ENCODE peak calls at places on chromosomes 12 and 14, in six cellular contexts. Q is stromal cell of bone marrow, O is head of caudate nucleus, W is hepatic stellate cell, D is thoracic aorta, I is iris pigment epithelial cell. A is an unnamed sample.
A peak's percentile ranks its signal among the peaks of the same experiment; 100 is the strongest.

GRCh38 chr14:54564071-54564798 is 2.7 kb upstream of the SAMD4A start:
- DNase-seq in Q (no peak), O (no peak), W (no peak), D (no peak), I (no peak), A (no peak)

GRCh38 chr12:47080725-47081502 is 1.2 kb upstream of the AMIGO2 start:
- DNase-seq in Q (no peak), O (peak; percentile 17), W (no peak), D (no peak), I (peak; percentile 81), A (peak; percentile 83)

GRCh38 chr14:50932159-50932558 is 12.1 kb downstream of the PYGL start:
- DNase-seq in Q (no peak), O (no peak), W (no peak), D (no peak), I (no peak), A (no peak)

GRCh38 chr14:68598621-68599447 is 194.0 kb downstream of the ZFP36L1 start:
- DNase-seq in Q (peak; percentile 90), O (peak; percentile 28), W (peak; percentile 76), D (peak; percentile 21), I (peak; percentile 95), A (peak; percentile 84)

GRCh38 chr12:121908702-121909101 is 9.7 kb upstream of the CFAP251 start:
- DNase-seq in Q (no peak), O (no peak), W (no peak), D (no peak), I (no peak), A (no peak)

GRCh38 chr12:4717806-4718205 is 2.4 kb upstream of the GALNT8 start:
- DNase-seq in Q (no peak), O (no peak), W (no peak), D (no peak), I (no peak), A (no peak)

GRCh38 chr12:123723765-123724164 is 11.6 kb downstream of the ATP6V0A2 start:
- DNase-seq in Q (no peak), O (no peak), W (no peak), D (no peak), I (no peak), A (no peak)

GRCh38 chr14:90409209-90409730 is 12.4 kb downstream of the CALM1 start:
- DNase-seq in Q (peak; percentile 97), O (peak; percentile 41), W (peak; percentile 86), D (peak; percentile 72), I (peak; percentile 98), A (peak; percentile 63)

GRCh38 chr14:63890553-63890952 is 37.7 kb downstream of the SYNE2 start:
- DNase-seq in Q (no peak), O (no peak), W (no peak), D (no peak), I (no peak), A (no peak)

GRCh38 chr14:103512701-103513611 is 9.7 kb downstream of the CKB start:
- DNase-seq in Q (peak; percentile 79), O (peak; percentile 76), W (peak; percentile 40), D (peak; percentile 76), I (peak; percentile 51), A (no peak)

GRCh38 chr14:94110552-94111181 is at the start of gene IFI27:
- DNase-seq in Q (peak; percentile 70), O (no peak), W (peak; percentile 64), D (no peak), I (peak; percentile 53), A (no peak)

GRCh38 chr12:131714759-131715158 is 3.9 kb downstream of the SFSWAP start:
- DNase-seq in Q (no peak), O (no peak), W (no peak), D (no peak), I (no peak), A (no peak)

GRCh38 chr12:47745485-47746041 is 13.1 kb downstream of the RAPGEF3 start:
- DNase-seq in Q (no peak), O (no peak), W (no peak), D (no peak), I (no peak), A (no peak)

GRCh38 chr12:10457760-10458159 is 4.6 kb upstream of the KLRC1 start:
- DNase-seq in Q (no peak), O (no peak), W (no peak), D (no peak), I (no peak), A (no peak)

GRCh38 chr12:4821000-4821399 is 88.7 kb upstream of the KCNA1 start:
- DNase-seq in Q (no peak), O (no peak), W (no peak), D (no peak), I (no peak), A (no peak)

GRCh38 chr12:100738086-100738485 is 56.5 kb upstream of the ANO4 start:
- DNase-seq in Q (no peak), O (no peak), W (no peak), D (no peak), I (no peak), A (no peak)

GRCh38 chr14:54693761-54694160 is 126.8 kb downstream of the SAMD4A start:
- DNase-seq in Q (no peak), O (no peak), W (no peak), D (no peak), I (no peak), A (no peak)

GRCh38 chr12:34398366-34398705 is 376.0 kb downstream of the ALG10 start:
- DNase-seq in Q (no peak), O (peak; percentile 1), W (peak; percentile 0), D (no peak), I (no peak), A (peak; percentile 13)